ENCODE peak calls at places on chromosomes 7 and 10, in ten cellular contexts. One of them, this sample, is unnamed.

GRCh38 chr7:116782177-116782711 is 80.1 kb upstream of the CAPZA2 start:
- DNase-seq in heart right ventricle: no peak
- DNase-seq in IMR-90: peak; percentile 48
- DNase-seq in Calu3: no peak
- DNase-seq in hepatocyte: no peak
- DNase-seq in colonic mucosa: no peak
- DNase-seq in GM13977: no peak
- DNase-seq in keratinocyte: no peak
- DNase-seq in mesothelial cell of epicardium: no peak
- DNase-seq in endothelial cell: no peak
- DNase-seq in this sample: no peak

GRCh38 chr10:12419279-12419847 is 70.0 kb downstream of the CAMK1D start:
- DNase-seq in heart right ventricle: peak; percentile 37
- DNase-seq in IMR-90: peak; percentile 99
- DNase-seq in Calu3: peak; percentile 31
- DNase-seq in hepatocyte: peak; percentile 73
- DNase-seq in colonic mucosa: no peak
- DNase-seq in GM13977: peak; percentile 36
- DNase-seq in keratinocyte: peak; percentile 69
- DNase-seq in mesothelial cell of epicardium: no peak
- DNase-seq in endothelial cell: no peak
- DNase-seq in this sample: no peak

GRCh38 chr10:49666685-49667084 is 12.8 kb upstream of the C10orf53 start:
- DNase-seq in heart right ventricle: no peak
- DNase-seq in IMR-90: no peak
- DNase-seq in Calu3: no peak
- DNase-seq in hepatocyte: no peak
- DNase-seq in colonic mucosa: no peak
- DNase-seq in GM13977: no peak
- DNase-seq in keratinocyte: no peak
- DNase-seq in mesothelial cell of epicardium: no peak
- DNase-seq in endothelial cell: no peak
- DNase-seq in this sample: peak; percentile 31

GRCh38 chr10:52030051-52030867 is 283.8 kb upstream of the DKK1 start:
- DNase-seq in heart right ventricle: no peak
- DNase-seq in IMR-90: peak; percentile 78
- DNase-seq in Calu3: no peak
- DNase-seq in hepatocyte: no peak
- DNase-seq in colonic mucosa: no peak
- DNase-seq in GM13977: no peak
- DNase-seq in keratinocyte: no peak
- DNase-seq in mesothelial cell of epicardium: no peak
- DNase-seq in endothelial cell: no peak
- DNase-seq in this sample: no peak

GRCh38 chr10:17249820-17250219 is 21.8 kb downstream of the VIM start:
- DNase-seq in heart right ventricle: no peak
- DNase-seq in IMR-90: peak; percentile 34
- DNase-seq in Calu3: no peak
- DNase-seq in hepatocyte: no peak
- DNase-seq in colonic mucosa: no peak
- DNase-seq in GM13977: no peak
- DNase-seq in keratinocyte: no peak
- DNase-seq in mesothelial cell of epicardium: no peak
- DNase-seq in endothelial cell: no peak
- DNase-seq in this sample: no peak

GRCh38 chr7:128266891-128267839 is 26.1 kb downstream of the LEP start:
- DNase-seq in heart right ventricle: peak; percentile 16
- DNase-seq in IMR-90: peak; percentile 45
- DNase-seq in Calu3: peak; percentile 43
- DNase-seq in hepatocyte: peak; percentile 62
- DNase-seq in colonic mucosa: peak; percentile 56
- DNase-seq in GM13977: no peak
- DNase-seq in keratinocyte: peak; percentile 63
- DNase-seq in mesothelial cell of epicardium: peak; percentile 42
- DNase-seq in endothelial cell: peak; percentile 11
- DNase-seq in this sample: no peak

GRCh38 chr10:44017483-44018145 is 367.3 kb downstream of the CXCL12 start:
- DNase-seq in heart right ventricle: no peak
- DNase-seq in IMR-90: no peak
- DNase-seq in Calu3: no peak
- DNase-seq in hepatocyte: no peak
- DNase-seq in colonic mucosa: no peak
- DNase-seq in GM13977: no peak
- DNase-seq in keratinocyte: peak; percentile 11
- DNase-seq in mesothelial cell of epicardium: no peak
- DNase-seq in endothelial cell: no peak
- DNase-seq in this sample: no peak

GRCh38 chr7:133255461-133255860 is 2.6 kb downstream of the EXOC4 start:
- DNase-seq in heart right ventricle: no peak
- DNase-seq in IMR-90: peak; percentile 28
- DNase-seq in Calu3: no peak
- DNase-seq in hepatocyte: no peak
- DNase-seq in colonic mucosa: no peak
- DNase-seq in GM13977: no peak
- DNase-seq in keratinocyte: no peak
- DNase-seq in mesothelial cell of epicardium: no peak
- DNase-seq in endothelial cell: no peak
- DNase-seq in this sample: no peak

GRCh38 chr10:128029731-128030369 is 96.4 kb downstream of the MKI67 start:
- DNase-seq in heart right ventricle: no peak
- DNase-seq in IMR-90: no peak
- DNase-seq in Calu3: no peak
- DNase-seq in hepatocyte: no peak
- DNase-seq in colonic mucosa: no peak
- DNase-seq in GM13977: no peak
- DNase-seq in keratinocyte: no peak
- DNase-seq in mesothelial cell of epicardium: no peak
- DNase-seq in endothelial cell: no peak
- DNase-seq in this sample: no peak

GRCh38 chr10:128029280-128029618 is 97.0 kb downstream of the MKI67 start:
- DNase-seq in heart right ventricle: no peak
- DNase-seq in IMR-90: no peak
- DNase-seq in Calu3: no peak
- DNase-seq in hepatocyte: no peak
- DNase-seq in colonic mucosa: no peak
- DNase-seq in GM13977: no peak
- DNase-seq in keratinocyte: no peak
- DNase-seq in mesothelial cell of epicardium: no peak
- DNase-seq in endothelial cell: no peak
- DNase-seq in this sample: no peak

GRCh38 chr10:128032466-128032865 is 93.8 kb downstream of the MKI67 start:
- DNase-seq in heart right ventricle: no peak
- DNase-seq in IMR-90: no peak
- DNase-seq in Calu3: no peak
- DNase-seq in hepatocyte: no peak
- DNase-seq in colonic mucosa: no peak
- DNase-seq in GM13977: no peak
- DNase-seq in keratinocyte: no peak
- DNase-seq in mesothelial cell of epicardium: no peak
- DNase-seq in endothelial cell: no peak
- DNase-seq in this sample: no peak

GRCh38 chr10:128031216-128031615 is 95.0 kb downstream of the MKI67 start:
- DNase-seq in heart right ventricle: no peak
- DNase-seq in IMR-90: no peak
- DNase-seq in Calu3: no peak
- DNase-seq in hepatocyte: no peak
- DNase-seq in colonic mucosa: no peak
- DNase-seq in GM13977: no peak
- DNase-seq in keratinocyte: no peak
- DNase-seq in mesothelial cell of epicardium: no peak
- DNase-seq in endothelial cell: no peak
- DNase-seq in this sample: no peak

DNA sequence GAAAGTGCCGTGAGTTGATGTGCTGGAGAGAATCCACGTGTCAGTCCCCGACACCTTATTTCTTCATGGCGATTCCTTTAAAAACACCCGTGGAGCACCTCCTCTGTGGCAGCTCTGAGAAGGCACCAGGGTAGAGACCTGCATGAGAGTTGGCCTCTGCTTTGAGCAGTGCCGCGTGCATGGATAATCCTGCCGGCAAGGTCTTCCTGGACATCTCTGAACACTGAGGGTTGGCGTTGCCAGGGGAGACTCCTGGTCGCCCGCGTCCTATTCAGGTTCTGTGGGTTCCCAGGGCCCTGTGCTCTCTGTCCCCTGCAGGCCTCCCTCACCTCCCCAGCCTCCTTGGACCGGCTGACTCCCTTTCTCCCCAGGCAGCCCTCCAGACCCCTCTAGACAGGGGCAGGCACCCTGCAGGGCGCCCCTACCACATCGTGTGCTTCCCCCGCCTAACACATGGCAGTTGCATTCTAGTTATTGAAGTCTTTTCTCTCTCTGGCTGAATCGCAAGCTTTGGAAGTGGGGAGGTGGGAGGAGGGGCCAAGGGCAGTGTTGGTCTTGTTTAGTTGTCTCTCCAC is 95.6 kb downstream of the MKI67 start:
- DNase-seq in heart right ventricle: no peak
- DNase-seq in IMR-90: no peak
- DNase-seq in Calu3: no peak
- DNase-seq in hepatocyte: no peak
- DNase-seq in colonic mucosa: no peak
- DNase-seq in GM13977: no peak
- DNase-seq in keratinocyte: no peak
- DNase-seq in mesothelial cell of epicardium: no peak
- DNase-seq in endothelial cell: no peak
- DNase-seq in this sample: no peak
- TF ChIP-seq CTCF in heart right ventricle: no peak
- TF ChIP-seq CTCF in IMR-90: no peak
- TF ChIP-seq CTCF in Calu3: no peak
- TF ChIP-seq CTCF in hepatocyte: no peak
- TF ChIP-seq CTCF in colonic mucosa: no peak
- TF ChIP-seq CTCF in GM13977: no peak
- TF ChIP-seq CTCF in keratinocyte: no peak
- TF ChIP-seq CTCF in mesothelial cell of epicardium: no peak
- TF ChIP-seq CTCF in endothelial cell: no peak
- TF ChIP-seq CTCF in this sample: no peak

DNA sequence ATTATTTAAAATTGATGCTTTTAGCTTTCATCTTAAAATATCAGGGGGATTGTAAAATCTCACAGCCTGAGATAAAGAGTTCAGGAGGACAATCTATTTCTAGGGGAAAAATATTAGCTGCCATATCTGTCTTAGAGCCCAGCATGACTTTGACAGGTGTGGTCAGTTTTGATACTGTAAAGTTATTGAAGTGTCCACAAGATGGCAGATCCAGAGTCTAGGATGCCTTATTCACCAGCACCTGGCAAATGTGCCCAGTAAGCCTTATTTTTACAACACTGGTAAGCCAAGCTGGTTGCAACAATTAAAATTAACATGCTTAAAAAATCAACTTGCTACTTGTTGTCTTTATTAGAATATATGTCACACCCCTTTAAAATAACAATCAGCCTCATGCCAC is 579.3 kb downstream of the SH2D4B start:
- DNase-seq in heart right ventricle: no peak
- DNase-seq in IMR-90: no peak
- DNase-seq in Calu3: peak; percentile 21
- DNase-seq in hepatocyte: no peak
- DNase-seq in colonic mucosa: no peak
- DNase-seq in GM13977: no peak
- DNase-seq in keratinocyte: no peak
- DNase-seq in mesothelial cell of epicardium: no peak
- DNase-seq in endothelial cell: no peak
- DNase-seq in this sample: no peak
- TF ChIP-seq CTCF in heart right ventricle: no peak
- TF ChIP-seq CTCF in IMR-90: no peak
- TF ChIP-seq CTCF in Calu3: no peak
- TF ChIP-seq CTCF in hepatocyte: no peak
- TF ChIP-seq CTCF in colonic mucosa: no peak
- TF ChIP-seq CTCF in GM13977: peak; percentile 2
- TF ChIP-seq CTCF in keratinocyte: no peak
- TF ChIP-seq CTCF in mesothelial cell of epicardium: no peak
- TF ChIP-seq CTCF in endothelial cell: no peak
- TF ChIP-seq CTCF in this sample: no peak

GRCh38 chr7:48011952-48012351 is 17.0 kb downstream of the SUN3 start:
- DNase-seq in heart right ventricle: no peak
- DNase-seq in IMR-90: no peak
- DNase-seq in Calu3: no peak
- DNase-seq in hepatocyte: no peak
- DNase-seq in colonic mucosa: no peak
- DNase-seq in GM13977: no peak
- DNase-seq in keratinocyte: no peak
- DNase-seq in mesothelial cell of epicardium: no peak
- DNase-seq in endothelial cell: no peak
- DNase-seq in this sample: no peak

GRCh38 chr7:48009954-48010353 is 19.0 kb downstream of the SUN3 start:
- DNase-seq in heart right ventricle: no peak
- DNase-seq in IMR-90: no peak
- DNase-seq in Calu3: no peak
- DNase-seq in hepatocyte: no peak
- DNase-seq in colonic mucosa: no peak
- DNase-seq in GM13977: no peak
- DNase-seq in keratinocyte: no peak
- DNase-seq in mesothelial cell of epicardium: no peak
- DNase-seq in endothelial cell: no peak
- DNase-seq in this sample: no peak

GRCh38 chr7:48006866-48007265 is 22.0 kb downstream of the SUN3 start:
- DNase-seq in heart right ventricle: no peak
- DNase-seq in IMR-90: peak; percentile 7
- DNase-seq in Calu3: no peak
- DNase-seq in hepatocyte: no peak
- DNase-seq in colonic mucosa: no peak
- DNase-seq in GM13977: no peak
- DNase-seq in keratinocyte: no peak
- DNase-seq in mesothelial cell of epicardium: no peak
- DNase-seq in endothelial cell: no peak
- DNase-seq in this sample: no peak

GRCh38 chr7:48011323-48011722 is 17.6 kb downstream of the SUN3 start:
- DNase-seq in heart right ventricle: no peak
- DNase-seq in IMR-90: no peak
- DNase-seq in Calu3: no peak
- DNase-seq in hepatocyte: no peak
- DNase-seq in colonic mucosa: no peak
- DNase-seq in GM13977: no peak
- DNase-seq in keratinocyte: no peak
- DNase-seq in mesothelial cell of epicardium: no peak
- DNase-seq in endothelial cell: no peak
- DNase-seq in this sample: no peak

GRCh38 chr7:48009257-48009656 is 19.6 kb downstream of the SUN3 start:
- DNase-seq in heart right ventricle: no peak
- DNase-seq in IMR-90: no peak
- DNase-seq in Calu3: no peak
- DNase-seq in hepatocyte: no peak
- DNase-seq in colonic mucosa: no peak
- DNase-seq in GM13977: no peak
- DNase-seq in keratinocyte: no peak
- DNase-seq in mesothelial cell of epicardium: no peak
- DNase-seq in endothelial cell: no peak
- DNase-seq in this sample: no peak
- TF ChIP-seq CTCF in heart right ventricle: no peak
- TF ChIP-seq CTCF in IMR-90: no peak
- TF ChIP-seq CTCF in Calu3: no peak
- TF ChIP-seq CTCF in hepatocyte: no peak
- TF ChIP-seq CTCF in colonic mucosa: no peak
- TF ChIP-seq CTCF in GM13977: no peak
- TF ChIP-seq CTCF in keratinocyte: no peak
- TF ChIP-seq CTCF in mesothelial cell of epicardium: no peak
- TF ChIP-seq CTCF in endothelial cell: no peak
- TF ChIP-seq CTCF in this sample: no peak

DNA sequence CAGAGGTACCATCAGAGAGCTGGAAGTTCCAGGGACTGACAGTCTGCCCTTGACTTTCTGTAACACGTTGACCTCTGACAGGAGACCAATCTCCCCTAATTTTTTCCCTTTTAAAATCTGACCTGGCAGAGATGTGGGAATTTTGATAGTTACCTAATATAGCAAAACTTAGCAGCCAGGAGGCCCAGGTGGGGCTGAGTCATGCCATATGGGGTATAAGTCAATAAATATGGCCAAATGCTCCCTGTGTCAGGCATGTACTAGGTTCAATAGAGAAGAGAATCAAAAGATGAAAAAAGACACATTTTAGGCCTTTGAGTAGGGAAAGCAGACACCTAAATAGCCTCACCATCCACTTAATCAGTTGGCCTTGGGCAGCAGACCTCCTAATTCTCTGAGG is 6.1 kb upstream of the GRK5 start:
- DNase-seq in heart right ventricle: no peak
- DNase-seq in IMR-90: no peak
- DNase-seq in Calu3: no peak
- DNase-seq in hepatocyte: no peak
- DNase-seq in colonic mucosa: no peak
- DNase-seq in GM13977: no peak
- DNase-seq in keratinocyte: no peak
- DNase-seq in mesothelial cell of epicardium: no peak
- DNase-seq in endothelial cell: no peak
- DNase-seq in this sample: no peak
- TF ChIP-seq CTCF in heart right ventricle: no peak
- TF ChIP-seq CTCF in IMR-90: no peak
- TF ChIP-seq CTCF in Calu3: no peak
- TF ChIP-seq CTCF in hepatocyte: no peak
- TF ChIP-seq CTCF in colonic mucosa: no peak
- TF ChIP-seq CTCF in GM13977: no peak
- TF ChIP-seq CTCF in keratinocyte: no peak
- TF ChIP-seq CTCF in mesothelial cell of epicardium: no peak
- TF ChIP-seq CTCF in endothelial cell: no peak
- TF ChIP-seq CTCF in this sample: no peak

This sample was measured in type B pancreatic cell.